ENCODE peak calls at places on chromosome 1, in four cellular contexts. D, Q, F and K are unnamed samples.

GRCh38 chr1:109214695-109215623 is 1.2 kb downstream of the SARS1 start:
- DNase-seq in F (peak; percentile 40), Q (peak; percentile 39), D (peak; percentile 82), K (peak; percentile 43)

GRCh38 chr1:182166321-182166720 is 104.8 kb upstream of the ZNF648 start:
- DNase-seq in D (no peak), F (no peak), Q (no peak), K (no peak)

GRCh38 chr1:154847891-154848290 is 22.2 kb downstream of the KCNN3 start:
- DNase-seq in D (no peak), Q (peak; percentile 60), F (no peak), K (no peak)

GRCh38 chr1:94926365-94926914 is 470 bp downstream of the CNN3 start:
- DNase-seq in D (no peak), Q (peak; percentile 74), F (peak; percentile 50), K (no peak)

GRCh38 chr1:101233495-101233894 is 3.3 kb upstream of the S1PR1 start:
- DNase-seq in F (no peak), Q (no peak), D (no peak), K (no peak)

GRCh38 chr1:44636711-44637589 is 37.3 kb downstream of the TMEM53 start:
- DNase-seq in F (no peak), D (no peak), Q (no peak), K (peak; percentile 32)

GRCh38 chr1:155192346-155193274 is 15.1 kb downstream of the THBS3 start:
- DNase-seq in Q (no peak), F (peak; percentile 89), D (no peak), K (no peak)

GRCh38 chr1:229550812-229551567 is 7.5 kb downstream of the ABCB10 start:
- DNase-seq in F (no peak), D (no peak), Q (no peak), K (no peak)

GRCh38 chr1:1075148-1075935 is 1.2 kb upstream of the RNF223 start:
- DNase-seq in D (no peak), Q (no peak), F (no peak), K (no peak)

GRCh38 chr1:1072299-1072848 is 1.7 kb downstream of the RNF223 start:
- DNase-seq in Q (no peak), F (no peak), D (no peak), K (no peak)

GRCh38 chr1:1074631-1075147 is 583 bp upstream of the RNF223 start:
- DNase-seq in D (no peak), F (no peak), Q (no peak), K (no peak)

GRCh38 chr1:1072849-1073742 is 1.0 kb downstream of the RNF223 start:
- DNase-seq in D (no peak), F (no peak), Q (no peak), K (no peak)

GRCh38 chr1:1073743-1074587 is at the start of gene RNF223:
- DNase-seq in D (peak; percentile 88), Q (no peak), F (peak; percentile 89), K (no peak)
- TF ChIP-seq POLR2A in D (peak; percentile 63), Q (no peak), F (no peak), K (no peak)

DNA sequence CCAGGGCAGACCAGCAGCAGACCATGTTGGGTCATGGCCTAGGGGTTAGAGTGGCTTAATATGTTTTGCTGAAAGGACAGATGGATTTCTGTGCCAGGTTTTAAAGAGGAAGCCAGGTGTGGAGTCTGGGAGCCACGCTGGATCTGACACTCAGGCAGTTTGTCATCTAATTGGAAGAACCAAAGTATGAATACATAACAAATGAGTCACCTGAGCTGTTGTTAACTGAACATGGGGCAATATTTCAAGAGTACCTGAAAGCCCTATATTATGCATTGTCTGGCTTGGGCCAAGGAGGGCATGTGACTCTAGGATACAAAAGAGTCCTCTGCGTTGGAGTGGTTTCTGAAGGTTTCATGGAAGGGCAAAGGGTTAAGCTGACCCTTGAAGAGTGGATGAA is 70.6 kb downstream of the LMO4 start:
- DNase-seq in D (no peak), F (no peak), Q (no peak), K (no peak)
- TF ChIP-seq POLR2A in D (no peak), F (no peak), Q (no peak), K (no peak)

DNA sequence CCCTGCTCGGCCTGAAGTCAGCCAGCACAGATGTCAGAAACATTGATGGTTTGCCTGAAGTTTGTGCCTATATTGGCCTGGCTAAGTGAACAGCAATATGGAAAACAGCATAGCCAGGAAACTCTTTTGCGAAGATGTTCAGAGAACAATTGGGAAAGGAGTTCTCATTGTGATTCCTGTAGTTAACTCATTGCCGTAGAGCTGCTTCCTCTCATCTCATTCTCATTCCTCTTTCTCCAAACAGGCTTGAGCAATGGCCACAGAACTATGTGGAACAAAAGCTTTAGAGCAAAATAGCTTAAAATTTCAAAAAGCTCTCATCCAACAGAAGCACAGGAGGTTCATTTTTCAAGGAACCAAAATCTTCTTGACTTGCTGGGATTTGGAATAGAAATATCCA is 96.5 kb downstream of the ASTN1 start:
- DNase-seq in F (no peak), Q (no peak), D (no peak), K (no peak)
- TF ChIP-seq POLR2A in F (no peak), Q (no peak), D (no peak), K (no peak)

DNA sequence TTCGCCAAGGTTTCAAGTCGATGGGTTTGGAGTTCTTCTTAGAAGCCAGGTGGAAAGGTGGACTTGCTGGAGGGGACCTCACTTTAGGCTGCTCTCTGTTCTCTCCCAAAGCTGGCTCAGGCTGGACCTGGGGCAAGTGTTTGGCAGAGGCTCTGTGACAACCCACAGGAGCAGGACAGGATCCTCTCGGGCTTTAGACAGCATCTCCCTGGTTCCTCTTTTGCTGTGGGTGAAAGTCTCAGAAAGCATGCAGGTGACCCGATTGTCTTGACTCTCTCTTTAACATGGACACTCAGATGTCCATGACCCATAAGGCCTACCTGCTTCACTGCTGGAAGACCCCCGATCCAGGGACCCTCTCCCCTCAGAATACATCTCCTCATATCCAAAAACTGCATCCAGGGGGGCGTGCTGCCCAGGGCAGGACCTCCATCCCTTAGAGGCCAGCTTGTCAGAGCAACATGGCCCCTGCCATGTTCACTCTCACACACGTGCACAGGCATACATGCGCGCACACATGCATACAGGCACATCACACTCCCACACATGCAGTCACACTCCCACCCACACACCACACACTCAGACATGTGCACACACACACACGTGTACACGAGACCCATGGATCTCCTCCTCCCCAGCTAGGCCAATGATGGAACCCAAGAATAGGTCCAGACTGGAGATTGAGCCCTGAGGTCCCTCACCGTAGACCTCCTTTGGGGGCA is 21.3 kb downstream of the MRPL37 start:
- DNase-seq in D (no peak), F (no peak), Q (no peak), K (no peak)
- TF ChIP-seq POLR2A in D (no peak), F (no peak), Q (no peak), K (no peak)

GRCh38 chr1:220879090-220879508 is at the start of gene HLX:
- DNase-seq in F (peak; percentile 69), Q (peak; percentile 84), D (peak; percentile 56), K (peak; percentile 97)
- TF ChIP-seq POLR2A in F (no peak), Q (peak; percentile 60), D (peak; percentile 34), K (peak; percentile 45)

DNA sequence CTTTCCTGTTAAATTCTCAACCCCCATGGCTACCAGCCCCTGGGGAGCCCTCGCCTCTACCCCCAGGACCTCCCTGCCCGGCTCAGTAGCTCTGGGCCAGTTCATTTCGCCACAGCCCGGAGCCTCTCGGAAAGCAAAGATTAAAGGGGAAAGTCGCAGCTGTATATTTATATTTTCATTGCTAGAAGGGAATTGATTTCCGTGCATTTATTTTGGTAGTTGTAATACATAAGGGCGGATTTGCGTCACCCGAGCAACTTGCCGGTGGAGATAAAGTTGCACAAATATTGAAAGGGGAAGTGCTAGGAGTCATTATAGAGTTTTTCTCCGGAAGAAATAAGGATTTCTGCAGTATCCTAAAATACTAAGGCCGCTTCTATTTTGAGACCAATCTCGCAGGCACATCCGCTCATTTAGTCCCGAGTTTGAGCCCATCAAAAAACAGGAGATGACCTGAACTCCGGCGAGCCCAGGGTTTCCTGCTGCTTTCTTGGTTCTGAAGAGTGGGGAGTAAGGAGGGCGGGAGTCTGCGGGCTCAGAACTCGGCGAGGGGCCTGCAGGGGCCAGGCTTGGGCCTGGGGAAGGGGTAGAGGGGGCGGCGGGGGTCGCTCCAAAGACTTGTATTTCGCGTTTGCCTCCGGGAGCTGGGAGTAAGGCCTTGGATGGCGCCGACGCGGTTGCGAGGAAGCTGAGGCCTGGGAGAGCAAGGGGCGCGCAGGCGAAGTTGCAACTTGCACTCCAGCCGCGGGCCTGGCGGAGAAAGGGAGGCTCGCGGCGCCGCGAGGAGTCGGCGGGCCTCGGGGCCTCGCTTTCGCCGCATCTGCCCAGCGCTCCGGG is 2.5 kb upstream of the HLX start:
- DNase-seq in D (no peak), Q (no peak), F (no peak), K (no peak)
- TF ChIP-seq POLR2A in D (no peak), Q (no peak), F (no peak), K (no peak)

DNA sequence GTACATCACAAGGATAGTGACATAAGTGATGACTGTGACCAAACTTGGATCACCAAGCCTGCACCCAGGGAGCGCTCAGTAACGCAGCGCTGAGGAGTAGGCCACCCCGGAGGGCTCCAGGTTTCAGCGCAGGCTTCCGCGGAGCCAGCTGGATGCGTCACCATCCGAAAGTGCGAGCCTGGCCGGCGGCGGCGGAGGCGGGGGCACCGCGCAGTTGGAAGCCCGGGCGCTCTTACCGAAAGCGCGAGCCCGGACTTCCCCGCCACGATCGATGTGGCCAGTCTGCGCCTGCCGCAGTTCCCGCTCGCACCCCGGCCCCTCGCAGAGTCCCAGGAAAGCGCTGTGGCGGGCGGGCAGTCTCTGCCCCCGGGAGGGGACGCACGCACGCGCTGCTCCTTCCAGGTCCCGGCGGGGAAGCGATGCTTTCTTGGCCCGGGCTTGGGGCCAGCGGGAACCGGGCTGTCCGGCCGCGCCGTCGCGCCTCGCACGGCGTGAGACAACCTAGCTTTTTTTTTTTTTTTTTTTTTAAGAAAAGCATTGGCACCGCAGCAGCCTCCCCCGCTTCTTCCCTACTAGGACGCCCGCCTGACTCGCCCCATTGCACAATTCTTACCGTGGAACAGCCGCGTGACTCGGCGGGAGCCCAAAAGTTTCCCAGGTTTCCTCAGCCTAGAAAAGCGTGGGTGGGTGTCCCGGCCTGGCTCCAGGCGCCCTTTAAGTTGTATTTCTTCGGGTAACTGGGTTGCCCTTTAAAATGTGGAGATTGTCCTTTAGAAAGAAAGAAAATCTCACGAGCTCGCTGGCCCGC is 36.4 kb upstream of the JAK1 start:
- DNase-seq in Q (peak; percentile 96), F (peak; percentile 77), D (peak; percentile 29), K (peak; percentile 80)
- TF ChIP-seq POLR2A in Q (peak; percentile 37), F (no peak), D (no peak), K (no peak)

GRCh38 chr1:24939657-24940193 is 9.6 kb upstream of the RUNX3 start:
- DNase-seq in F (no peak), D (no peak), Q (no peak), K (no peak)

GRCh38 chr1:24939040-24939439 is 9.0 kb upstream of the RUNX3 start:
- DNase-seq in F (no peak), Q (no peak), D (no peak), K (no peak)

GRCh38 chr1:24940231-24940630 is 10.2 kb upstream of the RUNX3 start:
- DNase-seq in Q (no peak), D (no peak), F (no peak), K (no peak)

GRCh38 chr1:24936688-24937087 is 6.6 kb upstream of the RUNX3 start:
- DNase-seq in F (no peak), Q (no peak), D (no peak), K (no peak)

GRCh38 chr1:24938276-24938675 is 8.2 kb upstream of the RUNX3 start:
- DNase-seq in F (no peak), D (no peak), Q (no peak), K (no peak)
- TF ChIP-seq POLR2A in F (no peak), D (no peak), Q (no peak), K (no peak)